ENCODE peak calls at places on chromosomes 6 and 20, in four cellular contexts. Z is pancreas; Q is effector memory CD4-positive, alpha-beta T cell; O is spleen. W is an unnamed sample. For H3K4me1, the result is how much of the 10 kb centered on the place peaks cover.

GRCh38 chr6:7106752-7107577 is 796 bp upstream of the RREB1 start:
- DNase-seq in Z (peak), Q (peak), O (peak), W (peak)

GRCh38 chr6:32973144-32973854 is 4.9 kb downstream of the BRD2 start:
- DNase-seq in Z (no peak), Q (peak), O (no peak), W (peak)

GRCh38 chr20:1061484-1062221 is 56.7 kb upstream of the PSMF1 start:
- DNase-seq in Z (no peak), Q (no peak), O (no peak), W (no peak)

GRCh38 chr6:11370191-11371018 is 137.9 kb upstream of the NEDD9 start:
- DNase-seq in Z (no peak), Q (no peak), O (no peak), W (no peak)

GRCh38 chr6:4610256-4610655 is 165.9 kb upstream of the CDYL start:
- DNase-seq in Z (no peak), Q (no peak), O (no peak), W (no peak)

GRCh38 chr20:48359692-48360337 is 468.0 kb downstream of the PREX1 start:
- DNase-seq in Z (no peak), Q (no peak), O (peak), W (no peak)

GRCh38 chr20:17655865-17656489 is 26.1 kb downstream of the RRBP1 start:
- DNase-seq in Z (no peak), Q (no peak), O (peak), W (no peak)

GRCh38 chr20:12391099-12391498 is 473.4 kb downstream of the BTBD3 start:
- DNase-seq in Z (no peak), Q (no peak), O (no peak), W (no peak)

GRCh38 chr6:35936960-35937359 is 16.1 kb upstream of the SRPK1 start:
- DNase-seq in Z (no peak), Q (no peak), O (no peak), W (no peak)

GRCh38 chr6:20778460-20778859 is 244.2 kb downstream of the CDKAL1 start:
- DNase-seq in Z (no peak), Q (no peak), O (no peak), W (no peak)

GRCh38 chr6:112027942-112028674 is 25.8 kb upstream of the CCN6 start:
- DNase-seq in Z (no peak), Q (no peak), O (no peak), W (peak)

GRCh38 chr6:14265049-14266021 is 147.8 kb downstream of the CD83 start:
- DNase-seq in Z (no peak), Q (no peak), O (no peak), W (no peak)

GRCh38 chr6:53647437-53648094 is 18.0 kb downstream of the KLHL31 start:
- DNase-seq in Z (no peak), Q (no peak), O (no peak), W (peak)

GRCh38 chr6:57246307-57246706 is 24.2 kb upstream of the RAB23 start:
- DNase-seq in Z (no peak), Q (no peak), O (no peak), W (no peak)

GRCh38 chr6:44960898-44961297 is 367.2 kb upstream of the RUNX2 start:
- DNase-seq in Z (no peak), Q (no peak), O (no peak), W (no peak)

GRCh38 chr6:132937466-132937906 is 123.1 kb downstream of the RPS12 start:
- DNase-seq in Z (no peak), Q (no peak), O (no peak), W (no peak)

GRCh38 chr6:162940426-162940825 is 212.7 kb downstream of the PACRG start:
- DNase-seq in Z (no peak), Q (no peak), O (no peak), W (no peak)

GRCh38 chr6:107668826-107669474 is 155.2 kb downstream of the SCML4 start:
- DNase-seq in Z (no peak), Q (no peak), O (peak), W (no peak)

GRCh38 chr6:137871299-137871698 is 4.2 kb downstream of the TNFAIP3 start:
- DNase-seq in Z (no peak), Q (no peak), O (peak), W (no peak)
- H3K4me3 ChIP-seq in Z (no peak), Q (peak), O (peak), W (peak)

DNA sequence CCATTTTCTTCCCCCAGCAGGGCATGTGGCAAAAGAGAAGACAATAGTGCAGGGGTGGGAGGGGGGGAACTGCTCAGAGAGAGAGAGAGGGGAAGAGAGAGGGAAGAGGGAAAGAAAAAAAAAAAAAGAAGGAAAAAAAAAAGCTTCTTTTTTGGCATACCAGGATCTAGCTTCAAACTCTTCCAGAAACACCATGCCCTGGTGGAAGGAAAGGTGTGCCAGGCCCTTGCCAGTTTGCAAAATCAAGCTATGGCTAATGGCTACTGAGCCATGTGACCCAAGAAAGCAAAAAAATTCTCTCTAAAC is 326 bp downstream of the ZMYND8 start:
- DNase-seq in Z (no peak), Q (no peak), O (no peak), W (no peak)
- H3K4me1 ChIP-seq in Z (half or more), Q (under half), O (half or more), W (half or more)

GRCh38 chr20:57547250-57547649 is 13.7 kb upstream of the PCK1 start:
- DNase-seq in Z (no peak), Q (no peak), O (no peak), W (no peak)
- H3K4me3 ChIP-seq in Z (no peak), Q (no peak), O (no peak), W (no peak)

GRCh38 chr6:16433338-16433737 is 195.0 kb downstream of the GMPR start:
- DNase-seq in Z (no peak), Q (no peak), O (no peak), W (no peak)
- H3K4me1 ChIP-seq in Z (under half), Q (under half), O (under half), W (half or more)

GRCh38 chr6:134795696-134796095 is 154.2 kb downstream of the ALDH8A1 start:
- DNase-seq in Z (no peak), Q (no peak), O (no peak), W (no peak)

GRCh38 chr6:134797400-134798113 is 152.3 kb downstream of the ALDH8A1 start:
- DNase-seq in Z (no peak), Q (no peak), O (no peak), W (no peak)

DNA sequence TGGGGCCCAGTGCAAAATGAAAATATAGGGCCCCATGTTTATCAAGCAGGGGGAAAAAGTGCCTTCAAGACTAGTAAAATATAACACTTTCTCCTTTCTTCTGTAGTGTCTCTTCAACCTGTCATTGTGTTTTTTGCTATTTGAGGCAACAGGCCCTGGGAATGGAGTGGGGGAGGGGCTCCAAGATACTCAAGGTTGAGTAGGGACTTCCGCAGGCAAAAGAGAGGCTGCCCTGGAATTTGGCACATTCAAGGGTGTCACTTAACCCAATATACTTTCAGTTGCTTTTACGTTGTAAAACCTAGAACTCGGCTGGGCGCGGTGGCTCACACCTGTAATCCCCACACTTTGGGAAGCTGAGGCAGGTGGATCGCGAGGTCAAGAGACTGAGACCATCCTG is 154.9 kb downstream of the ALDH8A1 start:
- DNase-seq in Z (no peak), Q (no peak), O (no peak), W (no peak)
- H3K4me3 ChIP-seq in Z (no peak), Q (no peak), O (no peak), W (no peak)